ENCODE peak calls at places on chromosomes 7 and 10, in four cellular contexts. L, V, S and R are unnamed samples.

GRCh38 chr10:47238331-47239095 is 61.5 kb upstream of the GDF10 start:
- DNase-seq in L (no peak), V (no peak), S (no peak), R (no peak)

GRCh38 chr7:142359694-142360279 is 101.9 kb upstream of the PRSS58 start:
- DNase-seq in L (no peak), V (no peak), S (no peak), R (peak)

GRCh38 chr10:43038783-43039628 is 37.9 kb upstream of the RET start:
- DNase-seq in L (no peak), V (no peak), S (no peak), R (no peak)

GRCh38 chr7:132257253-132257652 is 319.0 kb downstream of the PLXNA4 start:
- DNase-seq in L (no peak), V (no peak), S (no peak), R (no peak)

GRCh38 chr7:41835977-41836530 is 133.2 kb upstream of the INHBA start:
- DNase-seq in L (no peak), V (no peak), S (no peak), R (no peak)

GRCh38 chr10:115092555-115093285 is 445 bp upstream of the ATRNL1 start:
- DNase-seq in L (peak), V (peak), S (peak), R (no peak)

GRCh38 chr7:30254717-30255095 is 29.7 kb upstream of the ZNRF2 start:
- DNase-seq in L (no peak), V (no peak), S (no peak), R (no peak)

GRCh38 chr10:71831646-71832552 is 19.2 kb downstream of the PSAP start:
- DNase-seq in L (peak), V (no peak), S (no peak), R (no peak)

GRCh38 chr10:48805848-48806247 is 121.2 kb downstream of the WDFY4 start:
- DNase-seq in L (no peak), V (no peak), S (peak), R (no peak)

GRCh38 chr10:47040041-47040491 is 128.8 kb downstream of the PTPN20 start:
- DNase-seq in L (no peak), V (no peak), S (no peak), R (no peak)

GRCh38 chr7:111384065-111384891 is 178.0 kb downstream of the IMMP2L start:
- DNase-seq in L (peak), V (no peak), S (no peak), R (no peak)

GRCh38 chr10:80530251-80530650 is 7.5 kb upstream of the SH2D4B start:
- DNase-seq in L (peak), V (no peak), S (peak), R (no peak)

GRCh38 chr10:62502995-62503613 is 128.9 kb downstream of the ZNF365 start:
- DNase-seq in L (peak), V (peak), S (no peak), R (no peak)

GRCh38 chr10:6275022-6275997 is 72.6 kb downstream of the PFKFB3 start:
- DNase-seq in L (peak), V (peak), S (peak), R (peak)

GRCh38 chr10:62025901-62026879 is 124.7 kb downstream of the ARID5B start:
- DNase-seq in L (peak), V (no peak), S (no peak), R (no peak)

GRCh38 chr7:132049462-132050304 is 493.3 kb upstream of the PODXL start:
- DNase-seq in L (peak), V (no peak), S (no peak), R (no peak)

GRCh38 chr10:99999319-100000108 is 10.2 kb downstream of the DNMBP start:
- DNase-seq in L (no peak), V (no peak), S (no peak), R (no peak)

GRCh38 chr10:42990016-42990720 is 86.7 kb upstream of the RET start:
- DNase-seq in L (no peak), V (no peak), S (no peak), R (no peak)

GRCh38 chr7:97499204-97499603 is 232.7 kb upstream of the TAC1 start:
- DNase-seq in L (no peak), V (no peak), S (no peak), R (no peak)

GRCh38 chr7:107782374-107782773 is 20.6 kb downstream of the SLC26A3 start:
- DNase-seq in L (no peak), V (no peak), S (no peak), R (no peak)

GRCh38 chr10:129761573-129761972 is 202.5 kb downstream of the EBF3 start:
- DNase-seq in L (no peak), V (no peak), S (no peak), R (no peak)

GRCh38 chr7:100888988-100889760 is at the start of gene UFSP1:
- DNase-seq in L (no peak), V (no peak), S (no peak), R (no peak)

GRCh38 chr10:93991596-93992284 is 2.0 kb upstream of the PLCE1 start:
- DNase-seq in L (peak), V (no peak), S (peak), R (no peak)

GRCh38 chr7:19024261-19024660 is 93.2 kb downstream of the TWIST1 start:
- DNase-seq in L (peak), V (peak), S (no peak), R (peak)

GRCh38 chr10:89793649-89794254 is 92.4 kb downstream of the KIF20B start:
- DNase-seq in L (peak), V (peak), S (peak), R (peak)

DNA sequence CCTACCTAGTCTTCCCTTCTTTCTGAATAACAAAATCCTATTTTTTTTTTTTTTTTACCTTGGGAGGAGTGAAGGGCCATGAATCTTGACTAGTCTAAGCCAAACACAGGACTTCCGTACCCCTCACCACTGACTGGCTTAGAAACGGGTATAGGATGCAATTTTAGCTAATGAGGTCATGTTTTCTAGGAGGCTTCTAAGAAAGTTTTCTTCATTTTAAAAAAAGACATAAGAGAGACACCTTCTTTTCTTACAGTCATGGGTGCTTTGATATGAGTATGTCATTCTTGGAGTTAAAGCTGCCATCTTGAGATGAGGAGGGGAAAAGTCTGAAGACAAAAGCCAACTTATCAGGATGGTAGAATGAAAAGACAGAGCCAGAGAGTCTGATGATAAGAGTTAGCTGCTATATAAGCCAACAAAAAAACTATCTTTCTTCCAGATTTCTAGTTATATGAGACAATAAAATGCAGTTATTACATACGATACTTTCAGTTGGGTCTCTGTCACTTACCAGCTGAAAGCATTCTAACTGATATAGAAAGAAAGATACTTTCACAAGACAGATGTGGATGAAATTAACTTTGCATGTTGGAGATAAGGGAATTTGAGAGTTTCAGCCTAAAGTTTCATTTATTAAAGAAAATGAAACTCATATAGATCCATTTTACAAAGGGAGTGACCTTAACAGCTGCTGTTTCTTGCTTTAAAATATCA is 34.0 kb downstream of the ZNF438 start:
- DNase-seq in L (no peak), V (no peak), S (no peak), R (no peak)
- H3K4me3 ChIP-seq in L (no peak), V (no peak), S (no peak), R (no peak)

DNA sequence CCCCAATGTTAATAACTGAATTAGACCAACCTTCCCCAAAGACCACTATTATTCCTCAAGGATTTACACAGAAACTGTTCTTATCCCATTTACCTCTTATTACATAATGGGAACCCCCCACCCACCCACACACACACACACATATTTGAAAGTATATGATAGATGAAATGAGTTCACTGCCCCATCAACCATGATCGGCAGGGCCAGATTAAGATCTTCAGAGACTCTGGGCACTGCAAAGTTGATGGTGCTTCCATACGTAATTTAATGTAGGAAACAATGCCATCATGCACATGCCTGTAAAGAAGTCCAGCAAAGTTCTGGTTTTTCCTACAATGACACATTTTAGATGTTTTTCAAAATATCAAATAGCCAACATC is 35.0 kb upstream of the HERPUD2 start:
- DNase-seq in L (no peak), V (no peak), S (no peak), R (no peak)
- H3K4me3 ChIP-seq in L (no peak), V (no peak), S (no peak), R (no peak)

DNA sequence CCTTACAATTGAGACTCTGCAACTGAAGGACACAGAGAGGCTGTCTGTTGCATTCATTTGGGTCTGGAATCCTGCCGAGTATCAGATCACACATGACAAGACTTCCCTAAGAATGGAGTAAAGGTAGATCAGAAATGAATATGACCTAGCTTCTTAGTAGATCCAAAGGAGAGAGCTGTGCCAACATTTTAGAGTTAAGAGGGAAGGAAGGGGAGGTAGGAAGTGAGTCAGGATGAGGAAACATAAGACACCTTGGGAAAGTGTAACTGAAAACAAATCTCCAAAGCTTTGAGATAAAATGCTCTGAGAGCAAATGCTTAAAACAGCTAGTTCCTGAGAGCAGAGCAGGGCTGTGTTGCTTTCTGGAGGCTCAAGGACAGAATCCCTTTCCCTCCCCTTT is 6.1 kb upstream of the SLC25A13 start:
- DNase-seq in L (no peak), V (no peak), S (no peak), R (no peak)
- H3K4me3 ChIP-seq in L (no peak), V (no peak), S (no peak), R (no peak)

DNA sequence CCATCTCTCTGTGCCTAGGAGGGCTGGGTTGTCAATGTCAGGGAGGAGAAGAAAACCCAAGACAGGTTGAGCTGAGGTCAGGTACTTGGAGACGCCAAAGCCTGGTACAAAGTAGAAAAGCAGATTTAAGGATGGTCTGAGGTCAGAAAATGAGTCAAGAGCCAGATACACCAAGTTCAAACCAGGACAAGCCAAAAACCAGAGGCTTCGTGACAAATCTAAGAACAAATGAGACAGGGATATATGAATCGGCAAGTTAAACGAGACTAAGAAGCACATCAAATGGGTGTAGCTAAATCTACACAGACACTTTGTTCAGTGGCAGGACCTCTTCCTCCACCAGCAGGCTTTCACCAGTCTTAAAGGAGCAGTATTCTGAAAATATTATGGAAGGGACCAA is 34.2 kb downstream of the C7orf33 start:
- DNase-seq in L (no peak), V (no peak), S (no peak), R (no peak)
- H3K4me3 ChIP-seq in L (no peak), V (no peak), S (no peak), R (no peak)

GRCh38 chr7:5598769-5599371 is 175.2 kb upstream of the TNRC18 start:
- DNase-seq in L (peak), V (no peak), S (no peak), R (no peak)
- H3K4me3 ChIP-seq in L (no peak), V (no peak), S (no peak), R (peak)

GRCh38 chr10:103661951-103662405 is 168.5 kb downstream of the NEURL1 start:
- DNase-seq in L (no peak), V (no peak), S (no peak), R (no peak)
- H3K4me3 ChIP-seq in L (peak), V (peak), S (peak), R (peak)

DNA sequence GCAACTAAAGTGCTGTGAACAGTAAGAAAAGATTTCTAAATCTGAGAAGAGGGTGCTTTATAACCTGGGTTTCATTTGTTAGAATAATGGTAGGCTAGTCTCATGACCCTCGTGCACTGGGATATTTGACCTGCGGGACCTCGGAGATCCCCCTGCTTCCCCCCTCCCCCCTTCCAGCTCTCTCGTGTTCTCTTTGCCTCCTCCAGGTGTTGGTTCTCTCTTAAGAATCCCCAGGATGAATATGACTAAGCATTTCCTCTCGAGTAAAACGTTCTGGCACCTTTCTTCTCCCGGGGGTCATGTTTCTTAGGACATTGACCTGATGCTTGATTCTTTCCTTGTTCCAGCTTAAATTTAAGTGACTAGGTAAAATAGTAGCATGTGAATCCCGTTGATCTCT is 71.2 kb downstream of the SHH start:
- DNase-seq in L (no peak), V (no peak), S (no peak), R (no peak)
- H3K4me3 ChIP-seq in L (no peak), V (no peak), S (no peak), R (no peak)